ENCODE peak calls at places on chromosomes 2 and 18, in four cellular contexts. U is Calu3, W is mammary epithelial cell, T is fibroblast of lung. X is an unnamed sample.
A peak's percentile ranks its signal among the peaks of the same experiment; 100 is the strongest.

GRCh38 chr18:9017170-9017899 is 85.2 kb upstream of the NDUFV2 start:
- DNase-seq in U (peak; percentile 80), W (peak; percentile 88), T (peak; percentile 91), X (peak; percentile 80)

GRCh38 chr2:236576053-236576452 is 6.4 kb downstream of the ACKR3 start:
- DNase-seq in U (no peak), W (no peak), T (no peak), X (no peak)

GRCh38 chr2:230423851-230424458 is 8.0 kb downstream of the SP100 start:
- DNase-seq in U (peak; percentile 44), W (peak; percentile 55), T (no peak), X (no peak)

GRCh38 chr2:231672617-231673347 is 35.5 kb upstream of the PTMA start:
- DNase-seq in U (peak; percentile 71), W (no peak), T (peak; percentile 60), X (no peak)

GRCh38 chr2:150981826-150982225 is 279.8 kb downstream of the RBM43 start:
- DNase-seq in U (no peak), W (no peak), T (peak; percentile 21), X (no peak)

GRCh38 chr2:215405722-215406581 is 29.9 kb downstream of the FN1 start:
- DNase-seq in U (no peak), W (no peak), T (no peak), X (no peak)

GRCh38 chr18:70333757-70334156 is 44.9 kb downstream of the SOCS6 start:
- DNase-seq in U (no peak), W (peak; percentile 90), T (peak; percentile 100), X (peak; percentile 97)

GRCh38 chr18:12516049-12516677 is 108.4 kb downstream of the PRELID3A start:
- DNase-seq in U (no peak), W (no peak), T (peak; percentile 26), X (no peak)

GRCh38 chr2:218961651-218962570 is 2.4 kb downstream of the CDK5R2 start:
- DNase-seq in U (no peak), W (no peak), T (no peak), X (no peak)

GRCh38 chr2:219018286-219018685 is 23.0 kb downstream of the CFAP65 start:
- DNase-seq in U (no peak), W (no peak), T (no peak), X (no peak)

GRCh38 chr2:128685841-128686497 is 367.3 kb upstream of the HS6ST1 start:
- DNase-seq in U (no peak), W (no peak), T (no peak), X (no peak)

GRCh38 chr2:218879881-218880748 is 537 bp upstream of the WNT10A start:
- DNase-seq in U (peak; percentile 55), W (no peak), T (no peak), X (no peak)

GRCh38 chr2:236057375-236057774 is 110.8 kb downstream of the GBX2 start:
- DNase-seq in U (no peak), W (no peak), T (no peak), X (no peak)

GRCh38 chr2:134324942-134325341 is 71.1 kb downstream of the MGAT5 start:
- DNase-seq in U (no peak), W (no peak), T (no peak), X (no peak)

GRCh38 chr2:107325983-107326786 is 440.2 kb upstream of the ST6GAL2 start:
- DNase-seq in U (no peak), W (no peak), T (peak; percentile 47), X (no peak)

DNA sequence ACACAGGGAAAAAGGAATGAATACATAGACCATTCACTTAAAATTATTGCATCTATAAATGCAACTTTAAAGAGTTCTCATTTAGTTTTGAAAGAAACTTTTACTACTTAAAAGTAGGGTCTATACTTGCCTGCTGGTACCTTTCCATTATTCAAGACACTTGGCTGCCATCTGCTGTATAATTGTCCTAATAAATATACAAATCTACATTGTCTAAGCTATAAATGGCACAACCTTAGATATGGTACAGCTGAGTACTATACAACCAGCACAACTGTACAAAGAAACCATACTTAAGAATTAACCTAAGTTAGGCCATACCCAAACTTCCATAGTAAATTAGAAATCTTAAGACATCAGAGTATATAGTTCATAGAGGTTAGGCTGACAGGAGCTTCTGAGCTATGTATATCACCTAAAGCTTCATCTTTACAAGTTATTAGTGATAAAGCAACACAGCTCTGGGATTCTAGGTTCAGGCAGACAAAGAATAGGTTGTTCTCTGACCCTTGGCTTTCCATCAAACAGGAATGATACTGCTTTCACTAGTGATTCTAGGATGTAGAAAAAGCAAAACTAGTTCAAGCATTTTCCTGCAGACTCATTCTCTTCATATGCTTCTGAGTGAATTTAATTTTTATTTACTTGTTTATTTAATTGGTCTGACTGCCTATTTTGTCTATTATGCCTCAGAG is 22.1 kb downstream of the EXOC6B start:
- DNase-seq in U (no peak), W (no peak), T (no peak), X (no peak)
- TF ChIP-seq CTCF in U (no peak), W (no peak), T (no peak), X (no peak)

GRCh38 chr2:216909541-216910175 is 49.8 kb upstream of the TNP1 start:
- DNase-seq in U (no peak), W (no peak), T (no peak), X (no peak)

GRCh38 chr2:216903470-216903869 is 43.6 kb upstream of the TNP1 start:
- DNase-seq in U (no peak), W (no peak), T (no peak), X (no peak)

GRCh38 chr2:216904974-216905373 is 45.1 kb upstream of the TNP1 start:
- DNase-seq in U (no peak), W (no peak), T (no peak), X (no peak)

GRCh38 chr2:216904554-216904953 is 44.7 kb upstream of the TNP1 start:
- DNase-seq in U (no peak), W (no peak), T (no peak), X (no peak)

DNA sequence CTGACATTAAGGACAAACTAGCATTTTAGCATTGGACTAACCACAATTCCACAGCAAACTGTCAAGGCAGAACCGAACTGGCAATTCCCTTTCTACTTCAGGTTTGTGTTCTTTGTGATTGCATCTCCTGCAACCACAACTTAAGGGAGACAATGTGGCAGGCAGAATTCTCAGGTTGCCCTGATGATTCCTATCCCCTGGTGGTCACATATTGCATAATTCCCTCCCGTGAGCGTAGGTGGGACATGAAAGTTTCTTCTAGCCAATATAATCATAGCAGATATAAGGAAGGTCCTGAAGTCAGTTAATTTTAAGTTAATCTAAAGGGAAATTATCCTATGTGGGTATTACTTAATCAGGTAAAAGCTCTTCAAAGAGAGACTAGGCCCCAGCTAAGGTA is 45.8 kb upstream of the TNP1 start:
- DNase-seq in U (no peak), W (no peak), T (no peak), X (no peak)
- TF ChIP-seq CTCF in U (no peak), W (no peak), T (no peak), X (peak; percentile 36)

GRCh38 chr2:79040967-79041582 is 15.6 kb downstream of the REG3G start:
- DNase-seq in U (no peak), W (no peak), T (no peak), X (no peak)
- TF ChIP-seq CTCF in U (no peak), W (no peak), T (no peak), X (peak; percentile 54)

DNA sequence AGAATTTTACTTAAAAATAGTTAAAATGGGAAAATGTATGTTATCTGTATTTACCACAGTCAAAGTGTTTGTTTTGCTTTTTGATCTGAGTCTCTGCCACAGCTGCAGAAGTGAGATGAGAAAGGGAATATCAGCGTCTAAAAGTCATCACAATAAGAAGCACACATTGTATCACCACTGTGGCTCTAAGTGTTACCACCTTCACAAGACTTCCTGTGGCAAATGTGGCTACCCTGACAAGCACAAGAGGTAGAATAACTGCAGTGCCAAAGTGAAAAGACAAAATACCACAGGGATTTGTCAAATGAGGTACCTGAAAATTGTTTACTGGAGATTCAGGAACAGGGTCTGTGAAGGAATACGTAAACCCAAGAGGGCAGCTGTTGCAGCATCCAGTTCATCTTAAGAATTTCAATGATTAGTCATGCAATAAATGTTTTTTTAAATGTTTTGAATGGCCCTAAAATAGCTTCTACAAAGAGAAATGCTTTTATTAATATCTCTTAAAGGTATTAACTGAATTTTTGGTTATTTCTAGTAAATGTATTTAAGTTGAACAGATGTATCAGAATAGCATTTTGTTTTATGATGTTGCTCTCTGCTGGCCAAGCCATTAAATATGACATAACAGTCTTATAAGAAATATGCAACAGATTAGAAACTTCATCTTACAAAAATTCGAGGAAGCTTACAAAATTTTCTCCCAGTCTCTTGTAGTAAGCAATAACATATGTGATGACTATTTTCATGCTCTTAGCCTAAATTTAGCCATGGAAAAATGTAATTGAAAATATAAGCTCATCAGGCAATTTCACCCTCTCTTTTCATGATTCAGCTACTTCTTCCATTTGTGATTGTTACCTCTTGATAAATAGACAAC is 864.0 kb downstream of the SUCLG1 start:
- DNase-seq in U (no peak), W (no peak), T (no peak), X (no peak)
- TF ChIP-seq CTCF in U (no peak), W (no peak), T (no peak), X (no peak)

DNA sequence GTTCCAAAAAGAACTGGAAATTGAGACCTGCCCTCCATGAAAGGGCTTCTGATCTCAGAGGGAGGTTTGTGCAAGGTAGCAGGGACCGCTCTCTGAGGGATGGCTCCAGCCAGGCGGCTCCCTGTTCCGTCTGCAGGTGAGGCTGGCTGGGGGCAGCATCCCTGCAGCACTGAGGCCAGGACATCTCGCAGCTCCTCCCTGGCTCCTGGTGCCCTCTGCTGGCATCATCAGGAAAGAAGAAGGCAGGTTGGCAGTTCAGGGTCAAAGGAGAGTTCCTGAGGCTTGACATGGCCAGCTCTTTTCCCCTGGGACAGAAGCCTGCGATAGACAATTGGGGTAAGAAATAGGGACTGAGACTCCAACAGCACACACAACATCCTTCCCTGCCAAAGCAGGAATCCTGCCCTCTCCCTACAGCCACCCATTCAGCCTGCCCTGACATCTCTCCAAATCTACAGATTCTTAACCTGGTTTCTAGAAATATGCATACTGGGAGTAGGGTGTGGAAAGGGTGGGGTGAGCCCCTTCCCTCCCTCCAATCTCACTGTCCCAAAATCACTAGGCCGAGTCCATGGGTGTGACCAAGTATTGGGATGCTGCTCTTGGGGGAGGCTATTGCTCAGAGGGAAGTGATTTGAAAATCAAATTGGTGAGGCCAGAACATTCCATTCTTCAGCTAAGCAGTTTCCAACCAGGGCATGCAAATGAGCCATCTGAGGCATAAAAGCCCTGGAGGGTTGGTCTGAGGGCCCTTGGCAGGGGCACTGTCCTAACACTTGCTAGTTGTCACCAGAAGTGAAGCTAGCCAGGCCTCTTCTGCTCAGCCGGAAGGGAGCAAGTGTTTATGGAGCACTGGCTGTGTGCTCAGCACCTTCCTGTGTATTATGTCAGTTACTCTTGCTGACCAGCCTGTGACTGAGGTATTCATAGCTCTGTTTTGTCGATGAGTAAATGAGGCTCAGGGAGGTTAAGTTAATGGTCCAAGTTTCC is 185.4 kb downstream of the TFCP2L1 start:
- DNase-seq in U (peak; percentile 62), W (no peak), T (no peak), X (no peak)
- TF ChIP-seq CTCF in U (peak; percentile 44), W (peak; percentile 67), T (peak; percentile 24), X (peak; percentile 63)

GRCh38 chr2:98822301-98823164 is 91.6 kb upstream of the MGAT4A start:
- DNase-seq in U (no peak), W (no peak), T (no peak), X (no peak)
- TF ChIP-seq CTCF in U (no peak), W (no peak), T (no peak), X (no peak)

X was measured in HFFc6.